ENCODE peak calls at places on chromosomes 5 and 9, in seven cellular contexts. One of them, this sample, is unnamed.

GRCh38 chr5:79256563-79256962 is 20.6 kb downstream of the JMY start:
- DNase-seq in GM23338: peak
- DNase-seq in OCI-LY7: peak
- DNase-seq in SK-N-SH: no peak
- DNase-seq in neural progenitor cell: no peak
- DNase-seq in hepatocyte: no peak
- DNase-seq in MM.1S: no peak
- DNase-seq in this sample: no peak

GRCh38 chr5:89282038-89282831 is 399.3 kb upstream of the MEF2C start:
- DNase-seq in MM.1S: no peak
- DNase-seq in OCI-LY7: no peak
- DNase-seq in SK-N-SH: no peak
- DNase-seq in GM23338: no peak
- DNase-seq in hepatocyte: no peak
- DNase-seq in neural progenitor cell: no peak
- DNase-seq in this sample: no peak

GRCh38 chr5:24909210-24909609 is 264.4 kb upstream of the CDH10 start:
- DNase-seq in SK-N-SH: no peak
- DNase-seq in OCI-LY7: no peak
- DNase-seq in neural progenitor cell: no peak
- DNase-seq in MM.1S: no peak
- DNase-seq in hepatocyte: no peak
- DNase-seq in GM23338: peak
- DNase-seq in this sample: no peak

GRCh38 chr9:82829818-82830217 is 233.1 kb downstream of the RASEF start:
- DNase-seq in GM23338: no peak
- DNase-seq in hepatocyte: no peak
- DNase-seq in OCI-LY7: no peak
- DNase-seq in MM.1S: no peak
- DNase-seq in neural progenitor cell: no peak
- DNase-seq in SK-N-SH: no peak
- DNase-seq in this sample: no peak

GRCh38 chr5:122078116-122078865 is at the start of gene LOX:
- DNase-seq in MM.1S: no peak
- DNase-seq in OCI-LY7: no peak
- DNase-seq in neural progenitor cell: peak
- DNase-seq in SK-N-SH: peak
- DNase-seq in GM23338: peak
- DNase-seq in hepatocyte: peak
- DNase-seq in this sample: peak

GRCh38 chr5:144812770-144813169 is 642.1 kb downstream of the KCTD16 start:
- DNase-seq in OCI-LY7: no peak
- DNase-seq in MM.1S: no peak
- DNase-seq in SK-N-SH: no peak
- DNase-seq in neural progenitor cell: no peak
- DNase-seq in hepatocyte: peak
- DNase-seq in GM23338: no peak
- DNase-seq in this sample: peak

GRCh38 chr9:30349526-30350513 is 2034.6 kb upstream of the ACO1 start:
- DNase-seq in hepatocyte: no peak
- DNase-seq in GM23338: no peak
- DNase-seq in SK-N-SH: no peak
- DNase-seq in neural progenitor cell: no peak
- DNase-seq in MM.1S: no peak
- DNase-seq in OCI-LY7: no peak
- DNase-seq in this sample: no peak

GRCh38 chr5:61313960-61314681 is 17.9 kb upstream of the ZSWIM6 start:
- DNase-seq in MM.1S: no peak
- DNase-seq in hepatocyte: peak
- DNase-seq in GM23338: no peak
- DNase-seq in OCI-LY7: no peak
- DNase-seq in neural progenitor cell: no peak
- DNase-seq in SK-N-SH: no peak
- DNase-seq in this sample: peak

GRCh38 chr5:138831703-138832102 is 43.4 kb downstream of the LRRTM2 start:
- DNase-seq in OCI-LY7: no peak
- DNase-seq in hepatocyte: no peak
- DNase-seq in MM.1S: no peak
- DNase-seq in SK-N-SH: no peak
- DNase-seq in neural progenitor cell: no peak
- DNase-seq in GM23338: no peak
- DNase-seq in this sample: peak

GRCh38 chr9:24218656-24219055 is 327.0 kb downstream of the IZUMO3 start:
- DNase-seq in hepatocyte: no peak
- DNase-seq in OCI-LY7: no peak
- DNase-seq in SK-N-SH: no peak
- DNase-seq in GM23338: no peak
- DNase-seq in MM.1S: no peak
- DNase-seq in neural progenitor cell: no peak
- DNase-seq in this sample: no peak

GRCh38 chr9:90642570-90643539 is at the start of gene DIRAS2:
- DNase-seq in OCI-LY7: no peak
- DNase-seq in MM.1S: peak
- DNase-seq in GM23338: peak
- DNase-seq in neural progenitor cell: peak
- DNase-seq in SK-N-SH: peak
- DNase-seq in hepatocyte: peak
- DNase-seq in this sample: peak

GRCh38 chr5:38208782-38209378 is 49.5 kb upstream of the EGFLAM start:
- DNase-seq in hepatocyte: peak
- DNase-seq in neural progenitor cell: peak
- DNase-seq in GM23338: peak
- DNase-seq in SK-N-SH: peak
- DNase-seq in OCI-LY7: peak
- DNase-seq in MM.1S: peak
- DNase-seq in this sample: peak

GRCh38 chr9:6564868-6565267 is 80.7 kb downstream of the GLDC start:
- DNase-seq in MM.1S: no peak
- DNase-seq in neural progenitor cell: no peak
- DNase-seq in OCI-LY7: no peak
- DNase-seq in hepatocyte: no peak
- DNase-seq in GM23338: no peak
- DNase-seq in SK-N-SH: no peak
- DNase-seq in this sample: peak

GRCh38 chr9:109604036-109604600 is 106.0 kb upstream of the PTPN3 start:
- DNase-seq in GM23338: peak
- DNase-seq in MM.1S: no peak
- DNase-seq in neural progenitor cell: peak
- DNase-seq in SK-N-SH: no peak
- DNase-seq in hepatocyte: no peak
- DNase-seq in OCI-LY7: no peak
- DNase-seq in this sample: peak

GRCh38 chr9:32117291-32117690 is 267.2 kb upstream of the ACO1 start:
- DNase-seq in hepatocyte: no peak
- DNase-seq in MM.1S: no peak
- DNase-seq in OCI-LY7: no peak
- DNase-seq in SK-N-SH: no peak
- DNase-seq in neural progenitor cell: no peak
- DNase-seq in GM23338: no peak
- DNase-seq in this sample: no peak

GRCh38 chr9:100216178-100216787 is 117.2 kb downstream of the INVS start:
- DNase-seq in GM23338: peak
- DNase-seq in hepatocyte: peak
- DNase-seq in MM.1S: peak
- DNase-seq in OCI-LY7: peak
- DNase-seq in SK-N-SH: peak
- DNase-seq in neural progenitor cell: peak
- DNase-seq in this sample: peak

GRCh38 chr5:149895416-149896345 is 48.9 kb downstream of the PDE6A start:
- DNase-seq in MM.1S: no peak
- DNase-seq in GM23338: no peak
- DNase-seq in neural progenitor cell: no peak
- DNase-seq in SK-N-SH: no peak
- DNase-seq in hepatocyte: no peak
- DNase-seq in OCI-LY7: no peak
- DNase-seq in this sample: peak

GRCh38 chr5:25858019-25858418 is 1180.4 kb downstream of the CDH9 start:
- DNase-seq in hepatocyte: peak
- DNase-seq in OCI-LY7: no peak
- DNase-seq in SK-N-SH: peak
- DNase-seq in GM23338: peak
- DNase-seq in neural progenitor cell: peak
- DNase-seq in MM.1S: peak
- DNase-seq in this sample: no peak

GRCh38 chr5:158514353-158514960 is 585.3 kb downstream of the EBF1 start:
- DNase-seq in hepatocyte: no peak
- DNase-seq in SK-N-SH: no peak
- DNase-seq in OCI-LY7: no peak
- DNase-seq in MM.1S: no peak
- DNase-seq in neural progenitor cell: no peak
- DNase-seq in GM23338: no peak
- DNase-seq in this sample: peak

GRCh38 chr5:142772766-142773293 is 2.7 kb downstream of the ARHGAP26 start:
- DNase-seq in MM.1S: no peak
- DNase-seq in GM23338: no peak
- DNase-seq in hepatocyte: no peak
- DNase-seq in SK-N-SH: no peak
- DNase-seq in OCI-LY7: no peak
- DNase-seq in neural progenitor cell: no peak
- DNase-seq in this sample: no peak

GRCh38 chr9:27059406-27059805 is 49.6 kb upstream of the TEK start:
- DNase-seq in MM.1S: no peak
- DNase-seq in OCI-LY7: no peak
- DNase-seq in neural progenitor cell: no peak
- DNase-seq in SK-N-SH: no peak
- DNase-seq in GM23338: no peak
- DNase-seq in hepatocyte: no peak
- DNase-seq in this sample: no peak

GRCh38 chr9:86721843-86722705 is 225.2 kb downstream of the GAS1 start:
- DNase-seq in neural progenitor cell: no peak
- DNase-seq in OCI-LY7: no peak
- DNase-seq in GM23338: no peak
- DNase-seq in SK-N-SH: no peak
- DNase-seq in MM.1S: no peak
- DNase-seq in hepatocyte: peak
- DNase-seq in this sample: peak

GRCh38 chr9:131500939-131501541 is 1.7 kb upstream of the POMT1 start:
- DNase-seq in MM.1S: peak
- DNase-seq in hepatocyte: peak
- DNase-seq in SK-N-SH: no peak
- DNase-seq in OCI-LY7: no peak
- DNase-seq in neural progenitor cell: no peak
- DNase-seq in GM23338: no peak
- DNase-seq in this sample: peak

GRCh38 chr5:179355976-179356968 is 11.0 kb upstream of the ADAMTS2 start:
- DNase-seq in SK-N-SH: no peak
- DNase-seq in GM23338: no peak
- DNase-seq in hepatocyte: peak
- DNase-seq in neural progenitor cell: no peak
- DNase-seq in OCI-LY7: no peak
- DNase-seq in MM.1S: no peak
- DNase-seq in this sample: peak

GRCh38 chr9:12776775-12777055 is 1.9 kb downstream of the LURAP1L start:
- DNase-seq in neural progenitor cell: no peak
- DNase-seq in GM23338: no peak
- DNase-seq in OCI-LY7: no peak
- DNase-seq in MM.1S: no peak
- DNase-seq in hepatocyte: peak
- DNase-seq in SK-N-SH: no peak
- DNase-seq in this sample: peak
- H3K4me3 ChIP-seq in neural progenitor cell: peak
- H3K4me3 ChIP-seq in GM23338: peak
- H3K4me3 ChIP-seq in OCI-LY7: no peak
- H3K4me3 ChIP-seq in MM.1S: peak
- H3K4me3 ChIP-seq in hepatocyte: peak
- H3K4me3 ChIP-seq in SK-N-SH: peak
- H3K4me3 ChIP-seq in this sample: peak

GRCh38 chr5:173612948-173613347 is 3.5 kb downstream of the BOD1 start:
- DNase-seq in GM23338: no peak
- DNase-seq in hepatocyte: no peak
- DNase-seq in OCI-LY7: no peak
- DNase-seq in neural progenitor cell: no peak
- DNase-seq in SK-N-SH: no peak
- DNase-seq in MM.1S: no peak
- DNase-seq in this sample: peak
- TF ChIP-seq EZH2phosphoT487 in GM23338: no peak
- TF ChIP-seq EZH2phosphoT487 in hepatocyte: no peak
- TF ChIP-seq EZH2phosphoT487 in OCI-LY7: no peak
- TF ChIP-seq EZH2phosphoT487 in neural progenitor cell: no peak
- TF ChIP-seq EZH2phosphoT487 in SK-N-SH: no peak
- TF ChIP-seq EZH2phosphoT487 in MM.1S: no peak
- TF ChIP-seq EZH2phosphoT487 in this sample: no peak

GRCh38 chr9:135690836-135691570 is 8.3 kb downstream of the SOHLH1 start:
- DNase-seq in OCI-LY7: no peak
- DNase-seq in SK-N-SH: no peak
- DNase-seq in hepatocyte: no peak
- DNase-seq in MM.1S: no peak
- DNase-seq in neural progenitor cell: no peak
- DNase-seq in GM23338: no peak
- DNase-seq in this sample: no peak
- H3K4me3 ChIP-seq in OCI-LY7: no peak
- H3K4me3 ChIP-seq in SK-N-SH: no peak
- H3K4me3 ChIP-seq in hepatocyte: no peak
- H3K4me3 ChIP-seq in MM.1S: no peak
- H3K4me3 ChIP-seq in neural progenitor cell: no peak
- H3K4me3 ChIP-seq in GM23338: no peak
- H3K4me3 ChIP-seq in this sample: no peak

GRCh38 chr9:111527347-111527746 is 2.4 kb downstream of the ZNF483 start:
- DNase-seq in MM.1S: no peak
- DNase-seq in GM23338: no peak
- DNase-seq in neural progenitor cell: no peak
- DNase-seq in hepatocyte: no peak
- DNase-seq in OCI-LY7: no peak
- DNase-seq in SK-N-SH: no peak
- DNase-seq in this sample: peak
- TF ChIP-seq EZH2phosphoT487 in MM.1S: no peak
- TF ChIP-seq EZH2phosphoT487 in GM23338: no peak
- TF ChIP-seq EZH2phosphoT487 in neural progenitor cell: no peak
- TF ChIP-seq EZH2phosphoT487 in hepatocyte: no peak
- TF ChIP-seq EZH2phosphoT487 in OCI-LY7: no peak
- TF ChIP-seq EZH2phosphoT487 in SK-N-SH: no peak
- TF ChIP-seq EZH2phosphoT487 in this sample: no peak

GRCh38 chr5:60102961-60103683 is 209.6 kb upstream of the PDE4D start:
- DNase-seq in MM.1S: no peak
- DNase-seq in OCI-LY7: no peak
- DNase-seq in neural progenitor cell: no peak
- DNase-seq in SK-N-SH: no peak
- DNase-seq in hepatocyte: no peak
- DNase-seq in GM23338: no peak
- DNase-seq in this sample: peak
- H3K4me3 ChIP-seq in MM.1S: no peak
- H3K4me3 ChIP-seq in OCI-LY7: no peak
- H3K4me3 ChIP-seq in neural progenitor cell: no peak
- H3K4me3 ChIP-seq in SK-N-SH: no peak
- H3K4me3 ChIP-seq in hepatocyte: no peak
- H3K4me3 ChIP-seq in GM23338: no peak
- H3K4me3 ChIP-seq in this sample: no peak

GRCh38 chr9:124137009-124137943 is 120.5 kb upstream of the NEK6 start:
- DNase-seq in hepatocyte: no peak
- DNase-seq in SK-N-SH: no peak
- DNase-seq in neural progenitor cell: no peak
- DNase-seq in OCI-LY7: peak
- DNase-seq in MM.1S: peak
- DNase-seq in GM23338: no peak
- DNase-seq in this sample: peak
- TF ChIP-seq EZH2phosphoT487 in hepatocyte: no peak
- TF ChIP-seq EZH2phosphoT487 in SK-N-SH: no peak
- TF ChIP-seq EZH2phosphoT487 in neural progenitor cell: no peak
- TF ChIP-seq EZH2phosphoT487 in OCI-LY7: no peak
- TF ChIP-seq EZH2phosphoT487 in MM.1S: no peak
- TF ChIP-seq EZH2phosphoT487 in GM23338: no peak
- TF ChIP-seq EZH2phosphoT487 in this sample: no peak

This sample was measured in GM23248.